ENCODE peak calls at places on chromosomes 13 and 19, in nine cellular contexts. C, W, G, F, H, I, L, D and N are unnamed samples.

GRCh38 chr19:51168571-51169282 is 26.6 kb downstream of the SIGLEC7 start:
- DNase-seq in L (no peak), F (no peak), I (no peak), H (no peak), W (no peak), D (no peak), G (no peak), C (no peak), N (no peak)

GRCh38 chr19:17332677-17333581 is 1.7 kb downstream of the ANO8 start:
- DNase-seq in L (no peak), W (peak; percentile 42), F (no peak), G (no peak), I (peak; percentile 82), H (peak; percentile 65), C (no peak), D (no peak), N (peak; percentile 76)

GRCh38 chr13:98537306-98537705 is 39.6 kb downstream of the STK24 start:
- DNase-seq in F (no peak), W (no peak), H (no peak), G (no peak), D (no peak), L (no peak), C (peak; percentile 49), I (peak; percentile 70), N (no peak)

GRCh38 chr13:106471957-106472543 is 63.4 kb downstream of the EFNB2 start:
- DNase-seq in W (peak; percentile 96), F (no peak), G (peak; percentile 68), D (peak; percentile 62), H (peak; percentile 84), L (no peak), C (peak; percentile 85), I (no peak), N (no peak)

GRCh38 chr19:13794388-13794751 is 873 bp upstream of the ZSWIM4 start:
- DNase-seq in I (no peak), G (peak; percentile 80), F (no peak), H (peak; percentile 99), D (peak; percentile 60), C (peak; percentile 94), W (peak; percentile 98), L (peak; percentile 85), N (no peak)

GRCh38 chr19:35337984-35338296 is 9.0 kb downstream of the CD22 start:
- DNase-seq in I (no peak), H (no peak), W (no peak), F (no peak), D (no peak), L (no peak), G (no peak), C (no peak), N (no peak)

GRCh38 chr13:19957320-19958118 is 1.0 kb upstream of the ZMYM2 start:
- DNase-seq in F (peak; percentile 62), W (peak; percentile 81), C (peak; percentile 90), D (peak; percentile 34), H (peak; percentile 92), G (peak; percentile 87), L (peak; percentile 75), I (peak; percentile 93), N (no peak)

GRCh38 chr19:2055871-2056809 is 5.1 kb upstream of the MKNK2 start:
- DNase-seq in G (peak; percentile 69), W (peak; percentile 74), L (peak; percentile 49), I (peak; percentile 81), C (no peak), F (no peak), H (peak; percentile 84), D (no peak), N (peak; percentile 65)

GRCh38 chr13:113877149-113877990 is 13.5 kb upstream of the GAS6 start:
- DNase-seq in C (no peak), H (no peak), L (no peak), D (no peak), W (no peak), F (no peak), G (no peak), I (no peak), N (no peak)

GRCh38 chr13:104571161-104571889 is 1505.1 kb upstream of the SLC10A2 start:
- DNase-seq in I (no peak), D (peak; percentile 57), G (peak; percentile 91), L (peak; percentile 30), W (peak; percentile 96), C (peak; percentile 91), F (no peak), H (peak; percentile 90), N (peak; percentile 50)

GRCh38 chr19:2454199-2454961 is 2.4 kb downstream of the LMNB2 start:
- DNase-seq in I (no peak), W (no peak), C (no peak), L (no peak), D (no peak), G (no peak), H (no peak), F (no peak), N (no peak)

GRCh38 chr13:95716231-95716630 is 39.3 kb downstream of the DNAJC3 start:
- DNase-seq in G (no peak), H (no peak), D (no peak), C (no peak), I (peak; percentile 12), L (no peak), F (no peak), W (no peak), N (no peak)

GRCh38 chr13:59413121-59413520 is 750.6 kb downstream of the DIAPH3 start:
- DNase-seq in H (no peak), F (no peak), W (peak; percentile 30), I (no peak), L (no peak), D (no peak), C (no peak), G (no peak), N (no peak)

GRCh38 chr19:6754136-6754535 is 13.1 kb downstream of the SH2D3A start:
- DNase-seq in L (no peak), I (peak; percentile 85), H (no peak), D (no peak), C (no peak), G (no peak), F (no peak), W (no peak), N (no peak)

DNA sequence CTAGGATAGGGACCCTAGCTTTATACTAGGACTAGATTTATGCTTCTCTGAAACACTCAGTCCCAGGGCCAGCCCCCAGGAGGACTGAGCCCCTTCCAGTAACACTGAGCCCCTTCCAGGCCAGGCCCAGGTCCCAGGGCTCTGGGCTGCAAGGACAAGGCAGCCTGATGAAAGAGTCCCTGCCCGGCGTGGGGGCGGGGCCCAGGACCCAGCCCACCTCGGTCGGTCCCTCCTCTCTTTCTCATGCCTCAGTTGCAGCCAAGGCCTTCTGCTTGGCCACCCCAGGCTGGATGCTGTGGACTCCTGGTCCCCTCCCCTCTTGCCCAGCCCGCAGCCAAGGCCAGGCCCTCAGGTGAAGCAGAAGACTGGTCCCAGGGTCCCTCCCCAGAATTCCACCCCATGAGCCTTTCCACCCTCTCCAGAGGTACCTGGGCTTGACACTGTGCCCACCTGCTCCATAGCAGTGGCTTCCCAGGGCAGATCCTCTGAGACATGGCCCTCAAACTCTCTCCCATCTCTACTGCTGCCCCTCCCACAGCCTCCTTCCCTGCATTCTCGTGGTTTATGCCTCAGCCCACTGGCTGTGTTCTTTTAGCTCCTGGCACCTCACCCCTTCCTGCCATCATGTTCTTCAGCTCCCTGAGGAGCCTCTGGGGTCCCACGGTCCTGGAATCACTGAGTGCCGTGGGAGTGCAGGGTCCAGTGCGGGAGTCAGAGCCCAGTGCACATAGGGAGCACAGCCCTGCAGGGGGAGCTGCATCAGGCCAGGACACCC is 53.6 kb upstream of the C1QTNF9B start:
- DNase-seq in D (no peak), I (peak; percentile 69), H (no peak), G (no peak), C (no peak), L (no peak), F (no peak), W (peak; percentile 17), N (no peak)
- TF ChIP-seq CTCF in D (no peak), I (no peak), H (peak; percentile 15), G (no peak), C (no peak), L (no peak), F (no peak), W (no peak), N (no peak)

GRCh38 chr13:78326608-78327007 is 276.7 kb downstream of the POU4F1 start:
- DNase-seq in D (no peak), I (no peak), L (no peak), H (no peak), C (no peak), G (no peak), F (no peak), W (peak; percentile 35), N (no peak)

GRCh38 chr13:78323040-78323439 is 280.3 kb downstream of the POU4F1 start:
- DNase-seq in H (no peak), D (no peak), F (no peak), G (no peak), I (no peak), W (peak; percentile 6), C (no peak), L (no peak), N (no peak)

GRCh38 chr13:78323848-78324247 is 279.5 kb downstream of the POU4F1 start:
- DNase-seq in F (no peak), L (no peak), H (no peak), W (peak; percentile 43), G (no peak), I (no peak), D (no peak), C (no peak), N (no peak)

GRCh38 chr13:78325585-78325984 is 277.8 kb downstream of the POU4F1 start:
- DNase-seq in G (no peak), F (no peak), W (no peak), D (no peak), H (no peak), I (no peak), L (no peak), C (no peak), N (no peak)
- TF ChIP-seq CTCF in G (no peak), F (no peak), W (no peak), D (no peak), H (no peak), I (no peak), L (no peak), C (no peak), N (no peak)

GRCh38 chr13:43728411-43728810 is 58.4 kb downstream of the ENOX1 start:
- DNase-seq in L (no peak), F (no peak), G (no peak), I (no peak), H (no peak), W (no peak), C (no peak), D (no peak), N (no peak)

GRCh38 chr13:43732726-43733125 is 54.0 kb downstream of the ENOX1 start:
- DNase-seq in W (no peak), G (no peak), C (no peak), F (no peak), L (no peak), I (no peak), H (no peak), D (no peak), N (no peak)

GRCh38 chr13:43725460-43725859 is 61.3 kb downstream of the ENOX1 start:
- DNase-seq in D (no peak), G (no peak), L (no peak), C (no peak), F (no peak), I (no peak), H (no peak), W (no peak), N (no peak)

GRCh38 chr13:43730642-43731041 is 56.1 kb downstream of the ENOX1 start:
- DNase-seq in D (no peak), L (no peak), C (no peak), H (peak; percentile 33), G (no peak), F (no peak), I (no peak), W (peak; percentile 7), N (no peak)
- TF ChIP-seq CTCF in D (no peak), L (no peak), C (no peak), H (no peak), G (no peak), F (no peak), I (no peak), W (no peak), N (no peak)

GRCh38 chr13:110106726-110107125 is 200.2 kb downstream of the COL4A1 start:
- DNase-seq in C (no peak), F (no peak), I (no peak), G (no peak), H (peak; percentile 69), W (peak; percentile 39), L (peak; percentile 43), D (no peak), N (no peak)
- TF ChIP-seq CTCF in C (no peak), F (no peak), I (no peak), G (no peak), H (no peak), W (no peak), L (no peak), D (no peak), N (no peak)